ENCODE peak calls at places on chromosomes 16 and 17, in five cellular contexts. F, N, Y, T and A are unnamed samples.

GRCh38 chr16:57540906-57541753 is 1.3 kb upstream of the ADGRG5 start:
- DNase-seq in Y (no peak), N (no peak), T (no peak), F (no peak), A (peak)

GRCh38 chr16:1416521-1416941 is 2.0 kb upstream of the UNKL start:
- DNase-seq in T (no peak), N (no peak), Y (no peak), F (no peak), A (no peak)

GRCh38 chr16:57240872-57241271 is 4.2 kb upstream of the ARL2BP start:
- DNase-seq in T (no peak), Y (no peak), F (no peak), N (no peak), A (no peak)

GRCh38 chr16:27318399-27319256 is 4.9 kb downstream of the IL4R start:
- DNase-seq in F (no peak), N (no peak), T (peak), Y (peak), A (no peak)

GRCh38 chr17:47224971-47225370 is 15.8 kb downstream of the MYL4 start:
- DNase-seq in N (no peak), T (no peak), F (no peak), Y (peak), A (no peak)

GRCh38 chr16:15427648-15428239 is 6.6 kb upstream of the BMERB1 start:
- DNase-seq in N (no peak), Y (peak), T (peak), F (no peak), A (no peak)

GRCh38 chr16:84685210-84685609 is 14.6 kb upstream of the USP10 start:
- DNase-seq in T (no peak), N (no peak), Y (no peak), F (no peak), A (no peak)

GRCh38 chr17:2721603-2722002 is 10.0 kb upstream of the CLUH start:
- DNase-seq in Y (no peak), T (no peak), F (no peak), N (no peak), A (no peak)

GRCh38 chr17:53127331-53127730 is 695.4 kb upstream of the KIF2B start:
- DNase-seq in Y (no peak), F (no peak), N (no peak), T (no peak), A (no peak)

GRCh38 chr17:40315206-40315605 is 6.2 kb downstream of the RARA start:
- DNase-seq in N (no peak), T (no peak), F (no peak), Y (no peak), A (no peak)

GRCh38 chr17:72588961-72589360 is 468.1 kb downstream of the SOX9 start:
- DNase-seq in Y (peak), F (no peak), T (peak), N (no peak), A (no peak)

GRCh38 chr16:24178496-24178895 is 77.6 kb upstream of the CACNG3 start:
- DNase-seq in T (no peak), Y (no peak), N (peak), F (no peak), A (peak)

GRCh38 chr16:14487579-14487978 is 142.5 kb downstream of the PARN start:
- DNase-seq in N (no peak), Y (no peak), F (no peak), T (no peak), A (no peak)

GRCh38 chr17:51166987-51167931 is 1.0 kb downstream of the NME2 start:
- DNase-seq in F (no peak), Y (peak), T (peak), N (peak), A (peak)

GRCh38 chr17:48671697-48672171 is 45.6 kb upstream of the HOXB9 start:
- DNase-seq in N (peak), Y (peak), T (peak), F (peak), A (peak)

GRCh38 chr16:11149011-11149616 is 106.9 kb downstream of the SOCS1 start:
- DNase-seq in T (peak), N (no peak), F (no peak), Y (peak), A (no peak)

GRCh38 chr17:42053701-42054100 is 3.3 kb upstream of the C17orf113 start:
- DNase-seq in T (no peak), N (no peak), Y (no peak), F (no peak), A (no peak)

GRCh38 chr16:11667221-11667823 is 933 bp upstream of the SNN start:
- DNase-seq in F (no peak), N (no peak), T (no peak), Y (no peak), A (peak)

GRCh38 chr17:19538095-19539039 is 4.7 kb downstream of the SLC47A1 start:
- DNase-seq in Y (no peak), F (no peak), T (no peak), N (no peak), A (no peak)

GRCh38 chr16:6884002-6884401 is 448.6 kb upstream of the RBFOX1 start:
- DNase-seq in N (no peak), F (no peak), Y (no peak), T (no peak), A (no peak)

DNA sequence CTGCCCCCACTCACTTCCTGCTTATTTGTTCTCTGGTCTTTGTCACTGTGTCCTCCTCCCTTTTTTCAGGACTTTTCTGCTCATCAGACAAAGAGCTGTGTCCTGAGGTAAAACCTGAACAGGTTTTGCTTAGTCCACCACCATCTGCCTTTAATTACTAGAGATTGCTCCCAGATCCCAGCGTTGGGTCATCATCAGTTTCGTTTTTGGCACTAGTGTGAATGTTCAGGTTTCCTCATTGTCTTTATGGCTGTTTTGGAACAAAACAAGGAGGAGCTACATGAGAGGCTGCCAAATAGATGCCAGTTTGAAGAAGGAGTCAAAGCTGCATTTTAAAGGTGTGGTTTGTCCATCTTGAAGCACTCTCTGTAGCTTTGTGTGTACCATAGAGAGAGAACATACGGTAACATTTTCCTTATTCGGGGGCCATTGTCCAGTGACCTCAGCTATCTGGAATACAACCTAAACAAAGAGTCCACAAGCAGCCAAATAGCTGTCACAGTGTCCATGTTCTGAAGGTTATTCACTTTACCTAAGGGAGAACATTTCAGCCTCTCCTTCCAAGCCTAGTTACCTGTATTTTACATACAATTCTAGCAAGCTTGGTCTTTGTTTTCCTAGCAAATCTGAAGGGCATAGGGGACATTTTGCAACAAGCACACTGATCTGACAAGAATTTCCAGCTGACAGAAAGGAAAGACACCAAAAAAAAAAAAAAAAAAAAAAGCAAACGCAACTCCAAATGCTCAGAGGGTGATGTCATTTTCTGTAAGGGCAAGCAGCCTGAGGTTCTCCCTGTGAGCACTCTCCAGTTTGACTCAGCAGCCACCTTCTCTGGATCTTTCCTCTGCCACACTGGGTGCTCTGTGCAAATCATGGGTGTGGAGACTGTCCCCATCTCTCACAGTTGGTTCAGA is 196.1 kb downstream of the NTN1 start:
- DNase-seq in T (peak), Y (peak), N (no peak), F (no peak), A (no peak)
- H3K14ac ChIP-seq in T (no peak), Y (no peak), N (no peak), F (no peak), A (no peak)

GRCh38 chr17:16417399-16417798 is 2.0 kb downstream of the TRPV2 start:
- DNase-seq in T (no peak), N (no peak), Y (no peak), F (no peak), A (no peak)
- H4K91ac ChIP-seq in T (peak), N (no peak), Y (peak), F (no peak), A (no peak)

GRCh38 chr16:75097191-75097761 is 19.3 kb downstream of the LDHD start:
- DNase-seq in T (no peak), F (no peak), N (no peak), Y (no peak), A (no peak)
- H3K4ac ChIP-seq in T (no peak), F (no peak), N (no peak), Y (no peak), A (no peak)

GRCh38 chr17:4852504-4853075 is 19.4 kb downstream of the MINK1 start:
- DNase-seq in F (no peak), Y (peak), T (peak), N (no peak), A (no peak)
- H3K14ac ChIP-seq in F (no peak), Y (no peak), T (peak), N (no peak), A (no peak)

GRCh38 chr17:82449136-82449882 is 1.2 kb downstream of the CYBC1 start:
- DNase-seq in F (no peak), N (no peak), T (no peak), Y (no peak), A (peak)

GRCh38 chr17:82450357-82451106 is at the start of gene CYBC1:
- DNase-seq in F (no peak), N (peak), T (peak), Y (peak), A (peak)

GRCh38 chr17:82452162-82452561 is 1.6 kb upstream of the CYBC1 start:
- DNase-seq in F (no peak), N (no peak), Y (no peak), T (no peak), A (no peak)

GRCh38 chr17:82446649-82447048 is 3.9 kb downstream of the CYBC1 start:
- DNase-seq in N (no peak), T (no peak), F (no peak), Y (no peak), A (no peak)

GRCh38 chr17:82449883-82450356 is 632 bp downstream of the CYBC1 start:
- DNase-seq in N (no peak), Y (no peak), T (no peak), F (no peak), A (no peak)
- H4K91ac ChIP-seq in N (no peak), Y (no peak), T (peak), F (no peak), A (no peak)

GRCh38 chr17:334974-335481 is 17.6 kb downstream of the RPH3AL start:
- DNase-seq in N (no peak), Y (no peak), T (no peak), F (no peak), A (peak)

GRCh38 chr17:332023-332422 is 20.6 kb downstream of the RPH3AL start:
- DNase-seq in Y (no peak), T (no peak), F (no peak), N (no peak), A (no peak)

GRCh38 chr17:333626-334396 is 18.8 kb downstream of the RPH3AL start:
- DNase-seq in T (peak), F (no peak), N (no peak), Y (peak), A (peak)

GRCh38 chr17:330993-331701 is 21.5 kb downstream of the RPH3AL start:
- DNase-seq in T (no peak), F (no peak), N (no peak), Y (no peak), A (peak)

DNA sequence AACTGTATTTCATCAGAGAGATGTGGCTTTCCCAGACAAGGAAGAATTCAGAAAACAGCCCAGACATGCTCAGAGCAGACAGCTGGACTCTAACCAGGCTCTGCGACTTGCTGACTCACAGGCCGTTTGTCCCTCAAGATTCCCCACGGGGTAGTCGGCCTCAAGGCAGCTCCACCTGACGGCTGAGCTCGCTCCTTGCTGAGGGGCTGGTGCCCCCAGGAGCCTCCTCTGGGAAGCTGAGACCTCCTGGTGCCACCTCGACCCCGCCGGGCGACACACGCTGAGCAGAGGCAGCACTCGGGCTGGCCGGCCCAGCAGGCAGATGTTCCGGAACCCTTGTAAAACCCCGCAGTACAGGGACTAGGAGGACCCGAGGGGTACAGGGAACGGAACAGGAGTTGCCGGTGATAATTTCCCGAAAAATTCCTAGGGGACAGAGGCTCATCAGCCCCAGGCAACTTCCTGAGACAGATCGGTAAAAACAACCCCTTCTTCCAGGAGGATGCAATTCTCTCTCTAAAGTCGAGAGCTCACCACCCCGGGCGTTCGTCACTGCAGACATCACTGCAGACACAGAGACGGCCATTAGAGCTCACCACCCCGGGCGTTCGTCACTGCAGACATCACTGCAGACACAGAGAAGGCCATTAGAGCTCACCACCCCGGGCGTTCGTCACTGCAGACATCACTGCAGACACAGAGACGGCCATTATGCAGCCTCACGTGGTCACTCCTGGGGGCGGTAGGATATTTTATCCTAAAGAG is 19.9 kb downstream of the RPH3AL start:
- DNase-seq in Y (peak), N (no peak), T (peak), F (no peak), A (peak)
- H3K4ac ChIP-seq in Y (peak), N (no peak), T (no peak), F (no peak), A (no peak)

GRCh38 chr17:80763293-80763867 is 218.7 kb downstream of the RPTOR start:
- DNase-seq in F (no peak), N (no peak), Y (no peak), T (no peak), A (no peak)

GRCh38 chr17:80762076-80762475 is 217.4 kb downstream of the RPTOR start:
- DNase-seq in Y (no peak), N (no peak), F (no peak), T (no peak), A (no peak)

GRCh38 chr17:80758793-80759673 is 214.4 kb downstream of the RPTOR start:
- DNase-seq in F (no peak), N (no peak), T (peak), Y (peak), A (peak)

GRCh38 chr17:80760501-80760900 is 215.9 kb downstream of the RPTOR start:
- DNase-seq in T (no peak), Y (no peak), F (no peak), N (no peak), A (no peak)

DNA sequence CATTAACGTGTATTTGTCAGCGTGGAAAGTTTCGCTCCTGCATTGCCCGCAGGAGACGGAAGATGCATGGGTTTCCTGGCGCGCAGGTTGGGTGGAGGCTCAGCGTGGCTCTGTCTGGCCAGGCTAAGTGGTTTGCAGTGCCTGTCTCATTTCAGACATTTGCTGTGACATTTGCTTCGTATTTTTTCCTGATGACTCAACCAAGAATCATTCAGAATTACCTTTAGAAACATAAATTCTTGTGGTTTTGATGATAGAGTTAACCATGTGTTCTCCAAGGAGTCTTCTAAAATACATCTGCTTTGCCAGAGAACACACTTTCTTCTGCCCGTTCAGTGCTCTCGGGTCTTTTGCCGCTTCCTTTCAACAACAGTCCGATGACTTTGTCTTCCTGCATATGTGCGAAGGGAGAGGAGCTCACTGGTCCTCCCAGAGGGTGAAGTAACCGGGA is 216.8 kb downstream of the RPTOR start:
- DNase-seq in N (no peak), T (peak), F (no peak), Y (peak), A (no peak)
- H3K14ac ChIP-seq in N (no peak), T (peak), F (no peak), Y (no peak), A (no peak)

DNA sequence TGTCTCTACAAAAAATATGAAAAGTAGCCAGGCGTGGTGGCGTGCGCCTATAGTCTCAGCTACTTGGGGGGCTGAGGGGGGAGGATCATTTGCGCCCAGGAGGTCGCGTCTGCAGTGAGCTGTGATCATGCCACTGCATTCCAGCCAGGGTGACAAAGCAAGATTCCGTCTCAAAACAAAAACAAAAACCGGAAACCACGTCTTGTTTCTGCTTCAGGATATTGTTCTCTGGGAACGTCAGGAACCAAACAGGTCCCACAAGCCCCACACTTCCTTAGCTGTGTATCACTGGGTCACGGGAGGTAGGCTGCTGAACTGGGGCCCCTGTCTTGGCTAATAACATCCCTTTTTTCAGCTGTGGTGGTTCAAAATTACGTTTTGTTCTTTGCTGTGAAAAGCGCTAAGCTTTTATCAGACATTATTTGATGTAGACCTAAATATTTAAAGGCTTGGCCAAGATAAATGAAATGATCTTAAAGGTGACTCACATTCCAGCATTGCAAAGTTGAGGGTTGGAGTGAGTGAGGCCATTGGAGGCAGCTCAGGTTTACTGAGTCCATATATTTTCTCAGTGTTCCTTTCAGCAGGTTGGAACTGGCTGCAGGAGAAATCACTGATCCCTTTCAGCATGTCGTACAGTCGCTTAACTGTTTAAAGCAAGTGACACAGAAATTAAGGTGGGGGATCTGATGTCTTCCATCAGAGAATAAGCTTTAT is 16.4 kb upstream of the SEC14L1 start:
- DNase-seq in Y (peak), T (peak), F (no peak), N (no peak), A (no peak)
- H4K91ac ChIP-seq in Y (peak), T (peak), F (no peak), N (no peak), A (no peak)